ENCODE peak calls at places on chromosomes 7 and 10, in eight cellular contexts. One of them, this sample, is unnamed.

GRCh38 chr10:79077488-79078173 is 8.9 kb downstream of the ZMIZ1 start:
- DNase-seq in lung: no peak
- DNase-seq in coronary artery: no peak
- DNase-seq in AG04450: no peak
- DNase-seq in fibroblast of the aortic adventitia: no peak
- DNase-seq in CD8-positive, alpha-beta T cell: no peak
- DNase-seq in right atrium auricular region: no peak
- DNase-seq in uterus: no peak
- DNase-seq in this sample: peak; percentile 73

GRCh38 chr10:520402-520787 is 169.1 kb downstream of the DIP2C start:
- DNase-seq in fibroblast of the aortic adventitia: peak; percentile 42
- DNase-seq in coronary artery: no peak
- DNase-seq in AG04450: no peak
- DNase-seq in CD8-positive, alpha-beta T cell: no peak
- DNase-seq in lung: no peak
- DNase-seq in right atrium auricular region: no peak
- DNase-seq in uterus: peak; percentile 70
- DNase-seq in this sample: peak; percentile 63

GRCh38 chr10:16594106-16594505 is 72.4 kb upstream of the C1QL3 start:
- DNase-seq in fibroblast of the aortic adventitia: no peak
- DNase-seq in coronary artery: no peak
- DNase-seq in CD8-positive, alpha-beta T cell: no peak
- DNase-seq in uterus: no peak
- DNase-seq in AG04450: no peak
- DNase-seq in lung: no peak
- DNase-seq in right atrium auricular region: no peak
- DNase-seq in this sample: no peak

GRCh38 chr7:80307251-80307856 is 172.7 kb downstream of the GNAI1 start:
- DNase-seq in uterus: no peak
- DNase-seq in CD8-positive, alpha-beta T cell: no peak
- DNase-seq in coronary artery: no peak
- DNase-seq in fibroblast of the aortic adventitia: peak; percentile 62
- DNase-seq in AG04450: no peak
- DNase-seq in right atrium auricular region: no peak
- DNase-seq in lung: no peak
- DNase-seq in this sample: peak; percentile 71

GRCh38 chr10:71838264-71839211 is 12.5 kb downstream of the PSAP start:
- DNase-seq in fibroblast of the aortic adventitia: peak; percentile 23
- DNase-seq in lung: no peak
- DNase-seq in CD8-positive, alpha-beta T cell: no peak
- DNase-seq in uterus: no peak
- DNase-seq in AG04450: no peak
- DNase-seq in right atrium auricular region: no peak
- DNase-seq in coronary artery: no peak
- DNase-seq in this sample: peak; percentile 82

GRCh38 chr10:44848211-44848610 is 62.9 kb upstream of the TMEM72 start:
- DNase-seq in lung: no peak
- DNase-seq in uterus: no peak
- DNase-seq in coronary artery: no peak
- DNase-seq in fibroblast of the aortic adventitia: no peak
- DNase-seq in right atrium auricular region: no peak
- DNase-seq in CD8-positive, alpha-beta T cell: no peak
- DNase-seq in AG04450: no peak
- DNase-seq in this sample: no peak

GRCh38 chr7:117648203-117648866 is 168.5 kb downstream of the CFTR start:
- DNase-seq in fibroblast of the aortic adventitia: no peak
- DNase-seq in coronary artery: no peak
- DNase-seq in right atrium auricular region: no peak
- DNase-seq in CD8-positive, alpha-beta T cell: no peak
- DNase-seq in lung: no peak
- DNase-seq in uterus: no peak
- DNase-seq in AG04450: no peak
- DNase-seq in this sample: no peak

GRCh38 chr10:49608166-49608758 is 1.8 kb upstream of the SLC18A3 start:
- DNase-seq in coronary artery: peak; percentile 55
- DNase-seq in right atrium auricular region: no peak
- DNase-seq in CD8-positive, alpha-beta T cell: no peak
- DNase-seq in lung: no peak
- DNase-seq in fibroblast of the aortic adventitia: no peak
- DNase-seq in uterus: no peak
- DNase-seq in AG04450: no peak
- DNase-seq in this sample: no peak

GRCh38 chr10:102492983-102493382 is 9.5 kb downstream of the ACTR1A start:
- DNase-seq in lung: no peak
- DNase-seq in AG04450: no peak
- DNase-seq in right atrium auricular region: no peak
- DNase-seq in CD8-positive, alpha-beta T cell: no peak
- DNase-seq in fibroblast of the aortic adventitia: peak; percentile 90
- DNase-seq in coronary artery: no peak
- DNase-seq in uterus: no peak
- DNase-seq in this sample: no peak

GRCh38 chr10:114822771-114823463 is 1.3 kb downstream of the FHIP2A start:
- DNase-seq in CD8-positive, alpha-beta T cell: no peak
- DNase-seq in lung: no peak
- DNase-seq in fibroblast of the aortic adventitia: peak; percentile 78
- DNase-seq in right atrium auricular region: no peak
- DNase-seq in uterus: no peak
- DNase-seq in AG04450: no peak
- DNase-seq in coronary artery: no peak
- DNase-seq in this sample: peak; percentile 79

GRCh38 chr7:44051611-44052220 is 7.2 kb downstream of the DBNL start:
- DNase-seq in fibroblast of the aortic adventitia: no peak
- DNase-seq in uterus: peak; percentile 9
- DNase-seq in AG04450: no peak
- DNase-seq in lung: no peak
- DNase-seq in right atrium auricular region: no peak
- DNase-seq in coronary artery: peak; percentile 53
- DNase-seq in CD8-positive, alpha-beta T cell: no peak
- DNase-seq in this sample: no peak

GRCh38 chr7:98872328-98872924 is 2.6 kb upstream of the TMEM130 start:
- DNase-seq in uterus: no peak
- DNase-seq in fibroblast of the aortic adventitia: no peak
- DNase-seq in CD8-positive, alpha-beta T cell: no peak
- DNase-seq in coronary artery: peak; percentile 9
- DNase-seq in lung: no peak
- DNase-seq in AG04450: no peak
- DNase-seq in right atrium auricular region: no peak
- DNase-seq in this sample: no peak

GRCh38 chr10:57457972-57458512 is 809.7 kb downstream of the IPMK start:
- DNase-seq in coronary artery: no peak
- DNase-seq in lung: no peak
- DNase-seq in AG04450: no peak
- DNase-seq in CD8-positive, alpha-beta T cell: no peak
- DNase-seq in fibroblast of the aortic adventitia: no peak
- DNase-seq in right atrium auricular region: no peak
- DNase-seq in uterus: no peak
- DNase-seq in this sample: no peak
- TF ChIP-seq CTCF in coronary artery: no peak
- TF ChIP-seq CTCF in lung: no peak
- TF ChIP-seq CTCF in AG04450: no peak
- TF ChIP-seq CTCF in CD8-positive, alpha-beta T cell: no peak
- TF ChIP-seq CTCF in fibroblast of the aortic adventitia: no peak
- TF ChIP-seq CTCF in right atrium auricular region: no peak
- TF ChIP-seq CTCF in uterus: no peak
- TF ChIP-seq CTCF in this sample: no peak

GRCh38 chr10:126390324-126390723 is 2.0 kb upstream of the ADAM12 start:
- DNase-seq in fibroblast of the aortic adventitia: no peak
- DNase-seq in coronary artery: no peak
- DNase-seq in AG04450: no peak
- DNase-seq in CD8-positive, alpha-beta T cell: no peak
- DNase-seq in uterus: no peak
- DNase-seq in right atrium auricular region: no peak
- DNase-seq in lung: no peak
- DNase-seq in this sample: no peak

GRCh38 chr10:126391162-126391880 is 3.0 kb upstream of the ADAM12 start:
- DNase-seq in lung: no peak
- DNase-seq in uterus: no peak
- DNase-seq in fibroblast of the aortic adventitia: peak; percentile 43
- DNase-seq in CD8-positive, alpha-beta T cell: no peak
- DNase-seq in right atrium auricular region: no peak
- DNase-seq in coronary artery: no peak
- DNase-seq in AG04450: no peak
- DNase-seq in this sample: peak; percentile 72

GRCh38 chr10:126392068-126392467 is 3.8 kb upstream of the ADAM12 start:
- DNase-seq in uterus: no peak
- DNase-seq in lung: no peak
- DNase-seq in right atrium auricular region: no peak
- DNase-seq in fibroblast of the aortic adventitia: no peak
- DNase-seq in AG04450: no peak
- DNase-seq in CD8-positive, alpha-beta T cell: no peak
- DNase-seq in coronary artery: no peak
- DNase-seq in this sample: no peak

GRCh38 chr10:126387041-126387908 is 1.0 kb downstream of the ADAM12 start:
- DNase-seq in CD8-positive, alpha-beta T cell: no peak
- DNase-seq in AG04450: no peak
- DNase-seq in lung: peak; percentile 49
- DNase-seq in right atrium auricular region: peak; percentile 85
- DNase-seq in coronary artery: no peak
- DNase-seq in uterus: peak; percentile 58
- DNase-seq in fibroblast of the aortic adventitia: peak; percentile 81
- DNase-seq in this sample: peak; percentile 79

DNA sequence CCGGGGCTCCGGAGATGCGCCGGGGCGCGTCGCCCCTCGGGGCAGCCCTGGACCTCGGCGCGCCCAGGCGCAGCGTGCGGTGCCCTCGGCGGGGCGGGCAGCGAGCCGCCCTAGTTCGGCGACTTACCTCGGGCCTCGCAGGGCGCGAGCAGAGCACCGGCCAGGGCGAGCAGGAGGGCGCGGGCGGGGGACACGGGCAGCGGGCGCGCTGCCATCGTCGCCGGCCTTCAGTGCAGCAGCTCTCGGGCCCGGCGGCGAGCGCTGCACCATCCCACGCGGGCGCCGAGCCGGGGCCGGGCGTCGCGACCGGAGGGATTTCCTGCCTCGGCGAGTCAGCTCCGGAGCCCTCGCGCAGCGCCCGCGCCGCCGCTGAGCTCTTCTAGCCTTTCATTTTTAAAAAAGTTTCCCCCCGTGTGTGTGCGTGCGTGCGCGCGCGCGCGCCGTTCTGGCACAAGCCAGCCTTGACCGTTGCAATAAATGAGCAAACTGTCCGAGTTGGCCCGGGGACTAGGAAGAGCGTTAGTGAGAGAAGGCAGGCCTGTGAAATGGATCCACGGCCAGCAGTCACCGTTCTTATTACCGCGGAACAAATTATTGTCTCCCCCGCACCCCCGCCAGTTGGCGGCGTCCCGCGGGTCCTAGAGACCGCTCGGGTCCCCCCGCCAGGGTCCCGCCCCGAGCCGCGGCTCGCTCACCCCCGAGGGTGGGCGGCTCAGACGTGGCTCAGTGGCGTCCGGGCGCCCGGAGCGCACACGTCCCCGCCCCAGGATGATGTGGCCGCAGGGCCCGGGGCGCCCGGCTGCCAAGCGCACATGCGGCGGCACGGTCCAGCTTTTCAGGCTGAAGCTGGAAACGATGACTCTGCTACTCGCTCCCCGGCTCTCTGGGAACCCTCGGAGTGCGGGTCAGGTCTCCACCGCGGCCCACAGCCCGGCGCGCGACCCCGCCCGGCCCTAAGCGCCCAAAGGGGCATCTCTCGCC is at the start of gene ADAM12:
- DNase-seq in AG04450: no peak
- DNase-seq in fibroblast of the aortic adventitia: peak; percentile 85
- DNase-seq in CD8-positive, alpha-beta T cell: no peak
- DNase-seq in right atrium auricular region: no peak
- DNase-seq in uterus: peak; percentile 17
- DNase-seq in lung: no peak
- DNase-seq in coronary artery: no peak
- DNase-seq in this sample: peak; percentile 61
- TF ChIP-seq CTCF in AG04450: no peak
- TF ChIP-seq CTCF in fibroblast of the aortic adventitia: no peak
- TF ChIP-seq CTCF in CD8-positive, alpha-beta T cell: no peak
- TF ChIP-seq CTCF in right atrium auricular region: no peak
- TF ChIP-seq CTCF in uterus: no peak
- TF ChIP-seq CTCF in lung: no peak
- TF ChIP-seq CTCF in coronary artery: no peak
- TF ChIP-seq CTCF in this sample: no peak

DNA sequence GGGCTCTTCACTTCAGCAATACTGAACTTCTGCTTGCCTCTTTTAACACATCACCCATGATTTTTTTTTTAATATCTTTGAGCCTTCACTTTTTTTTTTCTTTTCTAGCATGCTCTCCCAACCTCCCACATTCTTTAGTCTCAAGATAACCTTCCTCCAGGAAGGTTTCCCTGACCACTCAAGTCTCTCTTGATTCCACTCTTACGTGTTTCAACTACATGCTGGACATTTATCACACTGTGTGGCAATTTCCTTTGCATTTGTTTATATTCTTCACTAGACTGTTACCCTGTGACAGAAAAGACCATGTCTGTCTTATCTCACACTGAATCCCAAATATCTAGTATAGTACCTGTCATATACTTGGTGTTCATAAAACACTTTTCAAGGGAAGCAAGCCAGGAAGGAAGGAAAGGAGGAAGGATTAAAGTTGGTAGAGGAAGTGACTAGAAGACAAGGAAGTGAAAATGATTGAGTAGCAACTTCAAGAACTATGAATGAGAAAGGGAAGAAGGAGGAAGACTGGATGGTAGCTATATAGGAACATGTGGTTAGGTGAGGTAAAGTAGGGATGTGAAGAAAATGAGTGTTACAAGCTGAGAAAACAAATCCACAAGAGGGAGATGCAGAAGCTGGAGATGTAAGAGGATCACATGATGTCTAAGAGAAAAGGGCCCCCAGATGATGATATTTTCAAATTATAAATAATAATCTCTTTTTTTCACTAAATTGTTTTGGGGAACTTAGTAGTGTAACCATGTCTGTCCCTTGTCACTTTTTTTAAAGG is 40.4 kb downstream of the IFIT5 start:
- DNase-seq in AG04450: no peak
- DNase-seq in CD8-positive, alpha-beta T cell: no peak
- DNase-seq in fibroblast of the aortic adventitia: no peak
- DNase-seq in lung: no peak
- DNase-seq in uterus: no peak
- DNase-seq in right atrium auricular region: no peak
- DNase-seq in coronary artery: no peak
- DNase-seq in this sample: peak; percentile 70
- TF ChIP-seq CTCF in AG04450: no peak
- TF ChIP-seq CTCF in CD8-positive, alpha-beta T cell: no peak
- TF ChIP-seq CTCF in fibroblast of the aortic adventitia: no peak
- TF ChIP-seq CTCF in lung: no peak
- TF ChIP-seq CTCF in uterus: no peak
- TF ChIP-seq CTCF in right atrium auricular region: no peak
- TF ChIP-seq CTCF in coronary artery: no peak
- TF ChIP-seq CTCF in this sample: no peak

DNA sequence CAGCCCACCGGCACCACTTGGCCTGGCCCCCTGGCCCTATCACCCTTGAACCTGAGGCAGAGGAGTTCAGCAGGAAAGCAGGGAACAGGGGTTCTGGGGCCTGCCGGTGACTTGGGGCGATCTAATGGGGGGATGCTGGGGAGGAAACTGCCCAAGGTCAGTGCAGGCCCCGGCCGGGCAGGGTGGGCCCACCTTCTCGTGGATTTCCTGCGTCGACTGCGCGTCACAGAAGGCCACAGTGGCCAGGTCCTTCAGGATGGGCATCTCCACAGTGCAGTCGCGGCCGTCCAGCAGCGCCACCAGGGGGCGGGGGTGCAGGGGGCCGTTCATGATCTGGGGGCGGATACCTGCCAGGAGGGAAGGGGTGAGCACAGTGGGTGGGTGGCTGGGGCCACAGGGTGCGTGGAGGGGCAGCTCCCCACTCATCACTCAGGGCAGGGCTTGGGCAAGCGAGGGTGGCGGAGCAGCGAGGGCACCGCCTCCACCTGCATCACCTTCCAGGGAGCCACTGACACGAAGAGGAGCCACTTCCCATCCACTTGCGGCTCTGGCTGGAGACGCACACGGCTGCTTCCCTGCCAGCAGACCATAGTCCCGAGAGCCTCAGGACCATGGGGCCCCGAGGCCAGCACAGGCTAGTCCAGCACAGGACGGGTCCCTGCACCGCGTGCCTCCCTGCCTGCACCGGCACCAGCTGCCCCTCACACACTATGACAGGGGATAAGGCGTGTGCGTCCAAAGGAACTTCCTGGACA is 61.4 kb downstream of the ZRANB1 start:
- DNase-seq in AG04450: no peak
- DNase-seq in coronary artery: peak; percentile 62
- DNase-seq in uterus: peak; percentile 15
- DNase-seq in fibroblast of the aortic adventitia: no peak
- DNase-seq in right atrium auricular region: no peak
- DNase-seq in CD8-positive, alpha-beta T cell: no peak
- DNase-seq in lung: no peak
- DNase-seq in this sample: no peak
- TF ChIP-seq CTCF in AG04450: no peak
- TF ChIP-seq CTCF in coronary artery: no peak
- TF ChIP-seq CTCF in uterus: no peak
- TF ChIP-seq CTCF in fibroblast of the aortic adventitia: no peak
- TF ChIP-seq CTCF in right atrium auricular region: no peak
- TF ChIP-seq CTCF in CD8-positive, alpha-beta T cell: no peak
- TF ChIP-seq CTCF in lung: no peak
- TF ChIP-seq CTCF in this sample: no peak

This sample was measured in fibroblast of villous mesenchyme.